ENCODE peak calls at places on chromosomes 16 and 17, in ten cellular contexts. E is EL, U is left lung, F is T-cell, M is LoVo, T is upper lobe of left lung, Z is NCI-H460, D is HS-27A, W is ELR, X is AG09309. G is an unnamed sample.

GRCh38 chr16:31487720-31488629 is 5.1 kb downstream of the SLC5A2 start:
- DNase-seq in E (peak; percentile 51), U (peak; percentile 94), F (peak; percentile 60), M (peak; percentile 77), T (peak; percentile 94), Z (peak; percentile 13), D (no peak), W (peak; percentile 53), X (no peak), G (peak; percentile 84)

GRCh38 chr17:67652433-67652832 is 65.3 kb upstream of the NOL11 start:
- DNase-seq in E (no peak), U (no peak), F (no peak), M (no peak), T (peak; percentile 36), Z (no peak), D (no peak), W (no peak), X (no peak), G (no peak)

GRCh38 chr16:3256876-3257465 is 538 bp upstream of the MEFV start:
- DNase-seq in E (peak; percentile 52), U (no peak), F (no peak), M (no peak), T (no peak), Z (no peak), D (no peak), W (peak; percentile 72), X (no peak), G (no peak)

GRCh38 chr17:75075597-75076253 is 12.0 kb upstream of the SLC16A5 start:
- DNase-seq in E (no peak), U (peak; percentile 43), F (no peak), M (no peak), T (no peak), Z (no peak), D (no peak), W (no peak), X (no peak), G (no peak)

GRCh38 chr16:82987767-82988166 is 361.0 kb downstream of the CDH13 start:
- DNase-seq in E (no peak), U (no peak), F (no peak), M (no peak), T (no peak), Z (no peak), D (no peak), W (peak; percentile 16), X (no peak), G (no peak)

GRCh38 chr16:48817032-48817431 is 207.1 kb upstream of the N4BP1 start:
- DNase-seq in E (no peak), U (no peak), F (no peak), M (no peak), T (no peak), Z (no peak), D (no peak), W (no peak), X (no peak), G (no peak)

GRCh38 chr17:31105991-31106390 is 11.2 kb downstream of the NF1 start:
- DNase-seq in E (no peak), U (no peak), F (no peak), M (no peak), T (no peak), Z (no peak), D (no peak), W (no peak), X (no peak), G (no peak)

GRCh38 chr16:84332975-84333684 is 35.2 kb upstream of the ATP2C2 start:
- DNase-seq in E (no peak), U (no peak), F (no peak), M (no peak), T (no peak), Z (no peak), D (no peak), W (no peak), X (no peak), G (no peak)

GRCh38 chr17:8846768-8847211 is 20.7 kb downstream of the PIK3R6 start:
- DNase-seq in E (peak; percentile 45), U (no peak), F (no peak), M (no peak), T (no peak), Z (peak; percentile 17), D (no peak), W (peak; percentile 49), X (no peak), G (no peak)

GRCh38 chr16:87178977-87179376 is 138.2 kb downstream of the C16orf95 start:
- DNase-seq in E (peak; percentile 65), U (no peak), F (no peak), M (no peak), T (peak; percentile 55), Z (no peak), D (peak; percentile 59), W (peak; percentile 82), X (peak; percentile 16), G (no peak)

G was measured in stimulated activated naive CD4-positive, alpha-beta T cell.